ENCODE peak calls at places on chromosomes 7 and 10, in six cellular contexts. N is ovary, W is adrenal gland, D is IMR-90, O is transverse colon, S is stomach. Y is an unnamed sample.

GRCh38 chr7:47502240-47502877 is 79.6 kb downstream of the TNS3 start:
- DNase-seq in N (no peak), W (no peak), D (no peak), O (peak), S (no peak), Y (no peak)

GRCh38 chr10:47261121-47261520 is 38.9 kb upstream of the GDF10 start:
- DNase-seq in N (no peak), W (no peak), D (no peak), O (peak), S (no peak), Y (no peak)

GRCh38 chr10:43264987-43265798 is 1.7 kb downstream of the RASGEF1A start:
- DNase-seq in N (no peak), W (peak), D (no peak), O (peak), S (peak), Y (no peak)

GRCh38 chr10:103626178-103626577 is 132.7 kb downstream of the NEURL1 start:
- DNase-seq in N (no peak), W (no peak), D (no peak), O (no peak), S (no peak), Y (no peak)

GRCh38 chr7:102093599-102094001 is 193.1 kb upstream of the SH2B2 start:
- DNase-seq in N (no peak), W (peak), D (no peak), O (peak), S (no peak), Y (no peak)

GRCh38 chr10:86958831-86959736 is 685 bp downstream of the SNCG start:
- DNase-seq in N (peak), W (peak), D (peak), O (no peak), S (no peak), Y (no peak)

GRCh38 chr10:124700293-124701037 is 43.7 kb downstream of the FAM53B start:
- DNase-seq in N (peak), W (no peak), D (no peak), O (no peak), S (no peak), Y (no peak)

GRCh38 chr10:28684157-28684985 is 7.0 kb downstream of the BAMBI start:
- DNase-seq in N (no peak), W (no peak), D (no peak), O (no peak), S (no peak), Y (no peak)

GRCh38 chr10:121222842-121223241 is 371.7 kb downstream of the WDR11 start:
- DNase-seq in N (no peak), W (no peak), D (no peak), O (no peak), S (no peak), Y (no peak)

GRCh38 chr10:47379445-47379785 is 4.7 kb downstream of the ZNF488 start:
- DNase-seq in N (no peak), W (no peak), D (no peak), O (no peak), S (peak), Y (no peak)

GRCh38 chr7:28685291-28685659 is 272.9 kb downstream of the TRIL start:
- DNase-seq in N (peak), W (peak), D (no peak), O (peak), S (no peak), Y (no peak)

GRCh38 chr7:39480901-39481300 is 85.3 kb upstream of the YAE1 start:
- DNase-seq in N (no peak), W (no peak), D (no peak), O (no peak), S (no peak), Y (no peak)

GRCh38 chr10:111479966-111480365 is 403.1 kb downstream of the ADRA2A start:
- DNase-seq in N (no peak), W (no peak), D (no peak), O (no peak), S (no peak), Y (no peak)

GRCh38 chr7:48168159-48168558 is 3.1 kb upstream of the ABCA13 start:
- DNase-seq in N (no peak), W (no peak), D (peak), O (no peak), S (no peak), Y (no peak)

GRCh38 chr10:57897611-57898010 is 370.1 kb downstream of the IPMK start:
- DNase-seq in N (no peak), W (no peak), D (no peak), O (no peak), S (no peak), Y (no peak)

GRCh38 chr10:11036424-11037011 is 18.8 kb downstream of the CELF2 start:
- DNase-seq in N (peak), W (peak), D (peak), O (peak), S (peak), Y (peak)

GRCh38 chr7:47988496-47989386 is 9.3 kb upstream of the HUS1 start:
- DNase-seq in N (no peak), W (no peak), D (peak), O (no peak), S (no peak), Y (no peak)

GRCh38 chr10:97426776-97427570 is 982 bp downstream of the PGAM1 start:
- DNase-seq in N (no peak), W (no peak), D (no peak), O (no peak), S (no peak), Y (no peak)

GRCh38 chr7:30934732-30935568 is 23.3 kb downstream of the AQP1 start:
- DNase-seq in N (no peak), W (no peak), D (no peak), O (no peak), S (no peak), Y (no peak)

GRCh38 chr7:157704365-157704764 is 367.6 kb downstream of the DNAJB6 start:
- DNase-seq in N (peak), W (no peak), D (no peak), O (peak), S (no peak), Y (no peak)

GRCh38 chr7:127047521-127047920 is 205.2 kb downstream of the GRM8 start:
- DNase-seq in N (no peak), W (no peak), D (no peak), O (no peak), S (no peak), Y (no peak)

GRCh38 chr7:78039791-78040776 is 241.5 kb downstream of the PHTF2 start:
- DNase-seq in N (no peak), W (no peak), D (no peak), O (peak), S (peak), Y (no peak)

GRCh38 chr7:75982306-75983064 is 11.9 kb downstream of the TMEM120A start:
- DNase-seq in N (no peak), W (peak), D (no peak), O (no peak), S (no peak), Y (no peak)

GRCh38 chr7:128932862-128933821 is 4.6 kb upstream of the IRF5 start:
- DNase-seq in N (no peak), W (no peak), D (no peak), O (peak), S (no peak), Y (no peak)

GRCh38 chr10:11612004-11613001 is 853 bp upstream of the USP6NL start:
- DNase-seq in N (no peak), W (no peak), D (no peak), O (no peak), S (no peak), Y (no peak)

GRCh38 chr10:101995451-101996063 is 60.4 kb downstream of the ARMH3 start:
- DNase-seq in N (no peak), W (no peak), D (peak), O (no peak), S (no peak), Y (no peak)

GRCh38 chr10:8061274-8062211 is 7.1 kb downstream of the GATA3 start:
- DNase-seq in N (no peak), W (no peak), D (no peak), O (no peak), S (no peak), Y (no peak)

GRCh38 chr10:25082276-25083204 is 66.1 kb downstream of the THNSL1 start:
- DNase-seq in N (no peak), W (no peak), D (no peak), O (no peak), S (no peak), Y (no peak)

GRCh38 chr7:108367946-108368345 is 88.3 kb downstream of the NRCAM start:
- DNase-seq in N (no peak), W (no peak), D (no peak), O (no peak), S (no peak), Y (no peak)

GRCh38 chr10:73797324-73798025 is 12.1 kb downstream of the ZSWIM8 start:
- DNase-seq in N (no peak), W (no peak), D (no peak), O (no peak), S (no peak), Y (no peak)

GRCh38 chr10:44325157-44325556 is 59.7 kb downstream of the CXCL12 start:
- DNase-seq in N (no peak), W (no peak), D (no peak), O (peak), S (peak), Y (peak)

GRCh38 chr7:23687011-23687410 is 7.0 kb downstream of the FAM221A start:
- DNase-seq in N (no peak), W (no peak), D (peak), O (no peak), S (peak), Y (peak)

GRCh38 chr10:132411561-132412253 is 14.7 kb downstream of the PWWP2B start:
- DNase-seq in N (peak), W (peak), D (peak), O (peak), S (peak), Y (peak)

GRCh38 chr10:18473424-18474110 is 177.8 kb downstream of the NSUN6 start:
- DNase-seq in N (peak), W (peak), D (peak), O (no peak), S (no peak), Y (no peak)

GRCh38 chr10:124999433-125000365 is 57.8 kb downstream of the ZRANB1 start:
- DNase-seq in N (peak), W (peak), D (peak), O (peak), S (peak), Y (no peak)

DNA sequence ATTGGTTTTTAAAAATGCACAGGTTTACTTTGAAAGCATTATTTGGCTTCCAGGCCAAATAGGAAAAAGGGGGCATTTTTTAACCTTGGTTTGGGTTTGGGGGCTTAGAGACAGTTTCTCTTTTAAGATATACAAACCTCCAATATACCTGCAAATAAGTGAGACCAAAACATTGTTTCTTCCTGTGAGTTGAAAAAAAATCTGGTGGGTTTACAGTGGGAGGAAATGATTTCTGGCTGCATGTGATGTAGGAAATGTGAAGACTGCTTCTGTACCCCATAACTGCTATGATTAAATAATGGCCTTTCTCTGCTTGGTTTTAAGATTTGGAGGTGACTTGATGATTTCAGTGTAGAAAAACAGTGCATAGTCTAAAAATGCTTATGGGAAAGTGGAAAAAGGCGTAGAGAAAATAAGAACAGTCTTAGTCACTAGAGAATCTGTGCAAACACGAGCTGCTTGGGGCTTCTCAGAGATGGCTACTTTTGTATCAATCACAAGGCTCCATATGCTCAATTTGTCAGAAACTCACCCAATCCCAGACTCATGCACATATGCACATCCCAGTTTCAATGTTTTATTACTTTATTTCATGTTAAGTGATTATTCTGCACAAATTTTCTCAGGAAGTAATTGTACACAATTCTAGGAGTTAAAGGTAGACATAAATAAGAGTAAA is 22.1 kb upstream of the PRKCQ start:
- DNase-seq in N (no peak), W (no peak), D (no peak), O (no peak), S (no peak), Y (no peak)
- H3K27ac ChIP-seq in N (no peak), W (no peak), D (no peak), O (no peak), S (no peak), Y (no peak)

GRCh38 chr7:131536361-131536849 is 20.0 kb downstream of the PODXL start:
- DNase-seq in N (peak), W (no peak), D (no peak), O (no peak), S (no peak), Y (no peak)
- TF ChIP-seq POLR2A in N (no peak), W (no peak), D (no peak), O (no peak), S (no peak), Y (no peak)

GRCh38 chr7:43838201-43838659 is 31.1 kb downstream of the MRPS24 start:
- DNase-seq in N (no peak), W (no peak), D (no peak), O (no peak), S (no peak), Y (no peak)
- H3K27ac ChIP-seq in N (peak), W (no peak), D (no peak), O (peak), S (no peak), Y (no peak)

DNA sequence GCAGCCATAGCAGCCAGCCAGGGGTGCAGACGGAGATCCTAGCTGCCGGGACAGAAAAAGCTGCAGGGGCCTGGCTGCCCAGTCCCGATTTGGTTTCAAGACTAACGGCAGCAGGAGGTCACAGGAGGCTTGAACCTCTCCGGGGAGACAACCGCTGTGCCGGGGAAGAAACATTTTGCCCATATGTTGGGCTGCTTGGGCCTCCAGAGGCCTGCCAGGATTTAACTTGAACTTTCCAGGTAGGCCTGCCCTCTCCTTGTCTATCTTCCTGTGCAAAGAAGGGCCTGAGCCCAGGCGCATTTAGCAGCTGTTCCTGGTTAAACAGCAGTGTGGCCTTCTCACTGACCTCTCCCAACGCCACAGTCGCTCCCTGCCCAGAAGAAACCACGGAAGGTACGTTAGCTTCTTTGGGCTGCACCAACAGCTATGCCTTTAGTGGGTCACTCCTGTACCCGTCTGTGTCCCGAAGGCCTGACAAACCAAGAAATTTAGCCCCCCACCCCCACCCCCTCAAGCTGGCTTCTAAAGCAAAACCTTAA is 17.1 kb upstream of the PTF1A start:
- DNase-seq in N (no peak), W (no peak), D (no peak), O (no peak), S (no peak), Y (no peak)
- TF ChIP-seq POLR2A in N (no peak), W (no peak), D (no peak), O (no peak), S (no peak), Y (no peak)

GRCh38 chr10:118692911-118693310 is 61.9 kb downstream of the CACUL1 start:
- DNase-seq in N (no peak), W (no peak), D (peak), O (no peak), S (no peak), Y (no peak)
- H3K27ac ChIP-seq in N (no peak), W (no peak), D (peak), O (no peak), S (no peak), Y (no peak)

DNA sequence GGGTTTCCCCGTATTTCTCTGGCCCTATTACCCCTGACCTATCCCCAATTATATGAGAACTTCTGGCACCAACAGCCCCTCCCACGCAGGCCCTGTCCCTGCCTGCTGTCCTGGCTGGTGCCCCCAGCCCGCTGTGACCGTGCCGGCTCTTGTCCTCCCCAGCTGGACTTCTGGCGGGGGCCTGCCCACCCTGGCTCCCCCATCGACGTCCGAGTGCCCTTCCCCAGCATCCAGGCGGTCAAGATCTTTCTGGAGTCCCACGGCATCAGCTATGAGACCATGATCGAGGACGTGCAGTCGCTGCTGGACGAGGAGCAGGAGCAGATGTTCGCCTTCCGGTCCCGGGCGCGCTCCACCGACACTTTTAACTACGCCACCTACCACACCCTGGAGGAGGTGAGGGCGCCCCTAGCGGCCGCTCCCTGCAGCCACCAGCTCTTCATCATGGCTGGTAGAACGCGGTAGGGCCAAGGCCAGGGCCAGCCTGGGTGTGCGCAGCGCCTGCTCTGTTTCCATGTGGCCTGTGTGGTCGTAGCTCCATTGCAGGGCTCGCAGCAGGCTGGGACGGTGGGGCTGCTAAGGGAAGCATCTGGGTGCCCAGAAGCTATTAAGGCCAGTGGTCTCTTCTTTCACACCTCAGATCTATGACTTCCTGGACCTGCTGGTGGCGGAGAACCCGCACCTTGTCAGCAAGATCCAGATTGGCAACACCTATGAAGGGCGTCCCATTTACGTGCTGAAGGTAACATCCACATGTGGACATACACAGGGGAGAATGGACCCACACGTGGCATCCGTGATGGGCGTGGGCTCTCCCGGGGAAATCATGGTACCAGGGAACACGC is 1.4 kb downstream of the CPA1 start:
- DNase-seq in N (no peak), W (no peak), D (no peak), O (no peak), S (no peak), Y (no peak)
- TF ChIP-seq POLR2A in N (no peak), W (no peak), D (no peak), O (no peak), S (no peak), Y (no peak)

GRCh38 chr7:138067774-138068173 is 8.5 kb upstream of the AKR1D1 start:
- DNase-seq in N (no peak), W (no peak), D (no peak), O (no peak), S (no peak), Y (no peak)

GRCh38 chr7:138066954-138067394 is 9.3 kb upstream of the AKR1D1 start:
- DNase-seq in N (no peak), W (no peak), D (no peak), O (no peak), S (no peak), Y (no peak)

GRCh38 chr7:138065827-138066226 is 10.4 kb upstream of the AKR1D1 start:
- DNase-seq in N (no peak), W (no peak), D (no peak), O (no peak), S (no peak), Y (no peak)

GRCh38 chr7:138063400-138063799 is 12.9 kb upstream of the AKR1D1 start:
- DNase-seq in N (no peak), W (no peak), D (no peak), O (no peak), S (no peak), Y (no peak)

GRCh38 chr7:138064856-138065357 is 11.4 kb upstream of the AKR1D1 start:
- DNase-seq in N (no peak), W (no peak), D (peak), O (no peak), S (no peak), Y (no peak)
- H3K27ac ChIP-seq in N (no peak), W (no peak), D (no peak), O (no peak), S (no peak), Y (no peak)

DNA sequence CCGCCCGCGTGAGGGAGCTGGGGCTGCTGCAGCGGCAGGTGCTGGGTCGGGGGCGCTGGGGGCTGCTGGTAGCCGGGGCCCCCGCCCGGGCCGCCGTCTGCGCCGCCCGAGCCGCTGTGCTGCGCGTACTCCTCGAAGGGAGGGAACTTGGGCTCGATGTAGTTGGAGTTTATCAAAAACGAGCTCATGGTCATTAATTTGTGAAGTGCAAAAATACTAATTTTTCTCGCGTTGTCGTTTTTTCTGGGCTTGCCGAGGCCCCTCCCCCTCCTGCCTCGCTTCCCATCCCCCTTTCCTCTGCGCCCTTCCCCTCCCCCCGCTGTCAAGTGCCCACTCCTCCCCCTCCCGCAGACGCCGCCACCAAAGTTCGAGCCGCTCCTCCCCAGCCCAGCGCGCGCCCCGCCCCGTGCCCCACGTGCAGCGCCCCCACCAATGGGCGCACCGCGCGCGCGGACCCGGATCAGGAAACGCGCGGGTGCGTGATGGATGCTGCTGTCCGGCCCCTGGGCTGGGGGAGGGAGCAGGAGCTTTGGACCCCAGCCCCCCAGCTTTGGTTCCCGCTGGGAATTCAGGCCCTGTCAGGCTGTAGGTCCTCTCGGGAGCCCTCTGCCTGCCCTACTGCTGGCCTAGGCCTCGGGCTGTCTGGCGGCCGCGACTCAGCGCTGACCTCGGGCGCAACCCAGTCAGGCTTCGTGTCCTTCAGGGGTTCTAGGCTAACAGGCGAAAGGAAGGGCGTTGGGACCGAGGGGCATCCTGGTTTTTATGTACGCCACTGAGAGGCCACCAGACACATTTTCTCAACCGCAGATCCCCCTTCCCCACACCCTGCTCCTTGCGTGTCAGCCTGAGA is at the start of gene HOXA4:
- DNase-seq in N (peak), W (peak), D (peak), O (peak), S (peak), Y (peak)
- TF ChIP-seq POLR2A in N (no peak), W (peak), D (peak), O (peak), S (no peak), Y (peak)

Y was measured in prostate gland.